ENCODE peak calls at places on chromosomes 12 and 14, in nine cellular contexts. One of them, this sample, is unnamed. For H3K4me1, the result is how much of the 10 kb centered on the place peaks cover.

GRCh38 chr12:105444809-105445102 is 114.3 kb downstream of the C12orf75 start:
- DNase-seq in heart right ventricle: no peak
- DNase-seq in CD8-positive, alpha-beta T cell: no peak
- DNase-seq in MM.1S: no peak
- DNase-seq in pancreas: no peak
- DNase-seq in kidney: no peak
- DNase-seq in colonic mucosa: no peak
- DNase-seq in esophagus squamous epithelium: no peak
- DNase-seq in tibial artery: no peak
- DNase-seq in this sample: no peak

GRCh38 chr12:71797506-71797905 is 42.1 kb upstream of the TBC1D15 start:
- DNase-seq in heart right ventricle: no peak
- DNase-seq in CD8-positive, alpha-beta T cell: no peak
- DNase-seq in MM.1S: no peak
- DNase-seq in pancreas: no peak
- DNase-seq in kidney: no peak
- DNase-seq in colonic mucosa: no peak
- DNase-seq in esophagus squamous epithelium: no peak
- DNase-seq in tibial artery: no peak
- DNase-seq in this sample: no peak

GRCh38 chr14:53929871-53930685 is 26.5 kb downstream of the BMP4 start:
- DNase-seq in heart right ventricle: no peak
- DNase-seq in CD8-positive, alpha-beta T cell: no peak
- DNase-seq in MM.1S: peak
- DNase-seq in pancreas: peak
- DNase-seq in kidney: no peak
- DNase-seq in colonic mucosa: peak
- DNase-seq in esophagus squamous epithelium: no peak
- DNase-seq in tibial artery: no peak
- DNase-seq in this sample: no peak

GRCh38 chr12:126033746-126034145 is 968.5 kb downstream of the AACS start:
- DNase-seq in heart right ventricle: no peak
- DNase-seq in CD8-positive, alpha-beta T cell: no peak
- DNase-seq in MM.1S: no peak
- DNase-seq in pancreas: no peak
- DNase-seq in kidney: no peak
- DNase-seq in colonic mucosa: peak
- DNase-seq in esophagus squamous epithelium: no peak
- DNase-seq in tibial artery: no peak
- DNase-seq in this sample: no peak

GRCh38 chr12:121628037-121628436 is 1.7 kb downstream of the ORAI1 start:
- DNase-seq in heart right ventricle: no peak
- DNase-seq in CD8-positive, alpha-beta T cell: no peak
- DNase-seq in MM.1S: no peak
- DNase-seq in pancreas: no peak
- DNase-seq in kidney: no peak
- DNase-seq in colonic mucosa: peak
- DNase-seq in esophagus squamous epithelium: no peak
- DNase-seq in tibial artery: no peak
- DNase-seq in this sample: no peak

GRCh38 chr12:122042910-122043309 is 21.2 kb downstream of the BCL7A start:
- DNase-seq in heart right ventricle: no peak
- DNase-seq in CD8-positive, alpha-beta T cell: no peak
- DNase-seq in MM.1S: no peak
- DNase-seq in pancreas: no peak
- DNase-seq in kidney: no peak
- DNase-seq in colonic mucosa: no peak
- DNase-seq in esophagus squamous epithelium: no peak
- DNase-seq in tibial artery: no peak
- DNase-seq in this sample: no peak

GRCh38 chr12:100168562-100168961 is 25.9 kb upstream of the BLTP3B start:
- DNase-seq in heart right ventricle: no peak
- DNase-seq in CD8-positive, alpha-beta T cell: no peak
- DNase-seq in MM.1S: no peak
- DNase-seq in pancreas: no peak
- DNase-seq in kidney: no peak
- DNase-seq in colonic mucosa: no peak
- DNase-seq in esophagus squamous epithelium: no peak
- DNase-seq in tibial artery: no peak
- DNase-seq in this sample: no peak

GRCh38 chr12:78403136-78403535 is 461.4 kb upstream of the SYT1 start:
- DNase-seq in heart right ventricle: no peak
- DNase-seq in CD8-positive, alpha-beta T cell: no peak
- DNase-seq in MM.1S: no peak
- DNase-seq in pancreas: no peak
- DNase-seq in kidney: no peak
- DNase-seq in colonic mucosa: no peak
- DNase-seq in esophagus squamous epithelium: no peak
- DNase-seq in tibial artery: no peak
- DNase-seq in this sample: no peak

GRCh38 chr12:106345739-106346138 is 11.8 kb upstream of the POLR3B start:
- DNase-seq in heart right ventricle: peak
- DNase-seq in CD8-positive, alpha-beta T cell: no peak
- DNase-seq in MM.1S: no peak
- DNase-seq in pancreas: no peak
- DNase-seq in kidney: no peak
- DNase-seq in colonic mucosa: peak
- DNase-seq in esophagus squamous epithelium: no peak
- DNase-seq in tibial artery: no peak
- DNase-seq in this sample: no peak

GRCh38 chr14:61563880-61564622 is 131.3 kb upstream of the HIF1A start:
- DNase-seq in heart right ventricle: no peak
- DNase-seq in CD8-positive, alpha-beta T cell: no peak
- DNase-seq in MM.1S: no peak
- DNase-seq in pancreas: no peak
- DNase-seq in kidney: no peak
- DNase-seq in colonic mucosa: no peak
- DNase-seq in esophagus squamous epithelium: no peak
- DNase-seq in tibial artery: no peak
- DNase-seq in this sample: no peak

GRCh38 chr14:61563162-61563511 is 132.2 kb upstream of the HIF1A start:
- DNase-seq in heart right ventricle: no peak
- DNase-seq in CD8-positive, alpha-beta T cell: no peak
- DNase-seq in MM.1S: no peak
- DNase-seq in pancreas: no peak
- DNase-seq in kidney: no peak
- DNase-seq in colonic mucosa: no peak
- DNase-seq in esophagus squamous epithelium: no peak
- DNase-seq in tibial artery: no peak
- DNase-seq in this sample: no peak

GRCh38 chr14:61565836-61566536 is 129.3 kb upstream of the HIF1A start:
- DNase-seq in heart right ventricle: no peak
- DNase-seq in CD8-positive, alpha-beta T cell: peak
- DNase-seq in MM.1S: no peak
- DNase-seq in pancreas: no peak
- DNase-seq in kidney: no peak
- DNase-seq in colonic mucosa: no peak
- DNase-seq in esophagus squamous epithelium: no peak
- DNase-seq in tibial artery: no peak
- DNase-seq in this sample: no peak

GRCh38 chr14:61565181-61565580 is 130.1 kb upstream of the HIF1A start:
- DNase-seq in heart right ventricle: no peak
- DNase-seq in CD8-positive, alpha-beta T cell: no peak
- DNase-seq in MM.1S: no peak
- DNase-seq in pancreas: no peak
- DNase-seq in kidney: no peak
- DNase-seq in colonic mucosa: no peak
- DNase-seq in esophagus squamous epithelium: no peak
- DNase-seq in tibial artery: no peak
- DNase-seq in this sample: no peak

GRCh38 chr14:61564623-61565091 is 130.7 kb upstream of the HIF1A start:
- DNase-seq in heart right ventricle: no peak
- DNase-seq in CD8-positive, alpha-beta T cell: no peak
- DNase-seq in MM.1S: no peak
- DNase-seq in pancreas: no peak
- DNase-seq in kidney: no peak
- DNase-seq in colonic mucosa: no peak
- DNase-seq in esophagus squamous epithelium: no peak
- DNase-seq in tibial artery: no peak
- DNase-seq in this sample: no peak
- H3K4me1 ChIP-seq in heart right ventricle: half or more
- H3K4me1 ChIP-seq in CD8-positive, alpha-beta T cell: under half
- H3K4me1 ChIP-seq in MM.1S: under half
- H3K4me1 ChIP-seq in pancreas: half or more
- H3K4me1 ChIP-seq in kidney: half or more
- H3K4me1 ChIP-seq in colonic mucosa: under half
- H3K4me1 ChIP-seq in esophagus squamous epithelium: half or more
- H3K4me1 ChIP-seq in tibial artery: under half
- H3K4me1 ChIP-seq in this sample: under half

GRCh38 chr14:103125098-103126070 is 2.1 kb downstream of the TNFAIP2 start:
- DNase-seq in heart right ventricle: no peak
- DNase-seq in CD8-positive, alpha-beta T cell: no peak
- DNase-seq in MM.1S: no peak
- DNase-seq in pancreas: peak
- DNase-seq in kidney: peak
- DNase-seq in colonic mucosa: no peak
- DNase-seq in esophagus squamous epithelium: no peak
- DNase-seq in tibial artery: no peak
- DNase-seq in this sample: no peak
- H3K4me1 ChIP-seq in heart right ventricle: half or more
- H3K4me1 ChIP-seq in CD8-positive, alpha-beta T cell: under half
- H3K4me1 ChIP-seq in MM.1S: under half
- H3K4me1 ChIP-seq in pancreas: under half
- H3K4me1 ChIP-seq in kidney: half or more
- H3K4me1 ChIP-seq in colonic mucosa: under half
- H3K4me1 ChIP-seq in esophagus squamous epithelium: half or more
- H3K4me1 ChIP-seq in tibial artery: under half
- H3K4me1 ChIP-seq in this sample: under half

GRCh38 chr14:92507174-92507768 is 6.3 kb upstream of the RIN3 start:
- DNase-seq in heart right ventricle: no peak
- DNase-seq in CD8-positive, alpha-beta T cell: peak
- DNase-seq in MM.1S: peak
- DNase-seq in pancreas: no peak
- DNase-seq in kidney: no peak
- DNase-seq in colonic mucosa: peak
- DNase-seq in esophagus squamous epithelium: no peak
- DNase-seq in tibial artery: no peak
- DNase-seq in this sample: no peak
- H3K4me1 ChIP-seq in heart right ventricle: under half
- H3K4me1 ChIP-seq in CD8-positive, alpha-beta T cell: under half
- H3K4me1 ChIP-seq in MM.1S: under half
- H3K4me1 ChIP-seq in pancreas: under half
- H3K4me1 ChIP-seq in kidney: under half
- H3K4me1 ChIP-seq in colonic mucosa: under half
- H3K4me1 ChIP-seq in esophagus squamous epithelium: under half
- H3K4me1 ChIP-seq in tibial artery: under half
- H3K4me1 ChIP-seq in this sample: under half

DNA sequence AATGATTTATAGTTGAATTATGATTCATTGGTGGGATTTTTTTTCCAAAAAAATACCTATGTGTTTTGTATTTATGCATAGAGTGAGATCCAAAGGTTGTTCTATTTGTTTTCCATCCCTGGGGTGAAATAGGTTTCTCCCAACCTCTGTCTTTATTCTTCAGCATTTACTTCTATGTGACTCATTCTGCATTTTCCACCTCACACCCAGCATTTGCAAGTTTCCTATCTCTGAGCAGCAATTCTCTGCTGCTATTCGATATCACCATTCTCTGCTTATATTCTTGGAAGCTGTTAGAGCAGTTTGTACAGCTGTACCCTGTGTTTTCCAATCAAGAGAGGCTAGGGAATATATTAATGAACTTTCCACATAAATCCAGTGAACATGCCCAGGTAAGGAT is 538.9 kb downstream of the SNAPC1 start:
- DNase-seq in heart right ventricle: no peak
- DNase-seq in CD8-positive, alpha-beta T cell: no peak
- DNase-seq in MM.1S: no peak
- DNase-seq in pancreas: no peak
- DNase-seq in kidney: no peak
- DNase-seq in colonic mucosa: no peak
- DNase-seq in esophagus squamous epithelium: no peak
- DNase-seq in tibial artery: no peak
- DNase-seq in this sample: no peak
- H3K4me1 ChIP-seq in heart right ventricle: under half
- H3K4me1 ChIP-seq in CD8-positive, alpha-beta T cell: under half
- H3K4me1 ChIP-seq in MM.1S: under half
- H3K4me1 ChIP-seq in pancreas: under half
- H3K4me1 ChIP-seq in kidney: under half
- H3K4me1 ChIP-seq in colonic mucosa: under half
- H3K4me1 ChIP-seq in esophagus squamous epithelium: under half
- H3K4me1 ChIP-seq in tibial artery: under half
- H3K4me1 ChIP-seq in this sample: under half

GRCh38 chr14:20684662-20685456 is 499 bp downstream of the RNASE4 start:
- DNase-seq in heart right ventricle: peak
- DNase-seq in CD8-positive, alpha-beta T cell: no peak
- DNase-seq in MM.1S: no peak
- DNase-seq in pancreas: peak
- DNase-seq in kidney: no peak
- DNase-seq in colonic mucosa: peak
- DNase-seq in esophagus squamous epithelium: no peak
- DNase-seq in tibial artery: peak
- DNase-seq in this sample: no peak
- H3K4me1 ChIP-seq in heart right ventricle: under half
- H3K4me1 ChIP-seq in CD8-positive, alpha-beta T cell: under half
- H3K4me1 ChIP-seq in MM.1S: under half
- H3K4me1 ChIP-seq in pancreas: under half
- H3K4me1 ChIP-seq in kidney: under half
- H3K4me1 ChIP-seq in colonic mucosa: under half
- H3K4me1 ChIP-seq in esophagus squamous epithelium: under half
- H3K4me1 ChIP-seq in tibial artery: under half
- H3K4me1 ChIP-seq in this sample: under half